ENCODE peak calls at places on chromosome 20, in six cellular contexts. H is spleen, D is upper lobe of left lung, R is ovary, N is uterus, P is lower leg skin. M is an unnamed sample.

GRCh38 chr20:52783769-52784168 is 188.4 kb upstream of the TSHZ2 start:
- DNase-seq in H (no peak), D (no peak), R (no peak), N (no peak), P (no peak), M (no peak)

GRCh38 chr20:35954907-35955251 is 577 bp upstream of the SCAND1 start:
- DNase-seq in H (no peak), D (no peak), R (no peak), N (no peak), P (no peak), M (no peak)

GRCh38 chr20:62651285-62652021 is 9.2 kb downstream of the SLCO4A1 start:
- DNase-seq in H (peak), D (peak), R (peak), N (peak), P (peak), M (peak)

GRCh38 chr20:37518059-37518458 is 3.0 kb upstream of the NNAT start:
- DNase-seq in H (no peak), D (no peak), R (no peak), N (no peak), P (no peak), M (no peak)

GRCh38 chr20:4082406-4083102 is 67.2 kb upstream of the RNF24 start:
- DNase-seq in H (peak), D (peak), R (no peak), N (no peak), P (peak), M (no peak)

GRCh38 chr20:54229566-54229965 is 21.7 kb downstream of the PFDN4 start:
- DNase-seq in H (no peak), D (no peak), R (no peak), N (no peak), P (no peak), M (no peak)

GRCh38 chr20:15267935-15268334 is 930.5 kb upstream of the FLRT3 start:
- DNase-seq in H (no peak), D (no peak), R (no peak), N (no peak), P (no peak), M (no peak)

GRCh38 chr20:52001999-52002666 is 189.4 kb downstream of the ZFP64 start:
- DNase-seq in H (no peak), D (no peak), R (no peak), N (no peak), P (no peak), M (no peak)

GRCh38 chr20:20237093-20237959 is 130.6 kb upstream of the INSM1 start:
- DNase-seq in H (no peak), D (no peak), R (no peak), N (no peak), P (peak), M (no peak)

GRCh38 chr20:59515013-59515905 is 89.1 kb upstream of the PHACTR3 start:
- DNase-seq in H (no peak), D (peak), R (peak), N (peak), P (peak), M (no peak)

GRCh38 chr20:50528804-50529351 is 18.7 kb downstream of the PTPN1 start:
- DNase-seq in H (no peak), D (no peak), R (no peak), N (no peak), P (no peak), M (no peak)

GRCh38 chr20:13119583-13119982 is 101.5 kb upstream of the ISM1 start:
- DNase-seq in H (no peak), D (no peak), R (no peak), N (peak), P (peak), M (no peak)

GRCh38 chr20:51062065-51062464 is 39.2 kb upstream of the KCNG1 start:
- DNase-seq in H (no peak), D (no peak), R (no peak), N (no peak), P (no peak), M (no peak)

GRCh38 chr20:52103469-52103910 is 88.1 kb downstream of the ZFP64 start:
- DNase-seq in H (no peak), D (no peak), R (no peak), N (no peak), P (peak), M (no peak)

GRCh38 chr20:7113577-7114466 is 346.3 kb downstream of the BMP2 start:
- DNase-seq in H (no peak), D (no peak), R (no peak), N (no peak), P (no peak), M (no peak)

GRCh38 chr20:39813190-39813829 is 851.2 kb downstream of the DHX35 start:
- DNase-seq in H (no peak), D (no peak), R (no peak), N (no peak), P (no peak), M (no peak)

GRCh38 chr20:15359056-15359455 is 1021.6 kb upstream of the FLRT3 start:
- DNase-seq in H (no peak), D (no peak), R (no peak), N (no peak), P (no peak), M (no peak)

GRCh38 chr20:38293490-38294333 is 10.2 kb upstream of the BPI start:
- DNase-seq in H (no peak), D (no peak), R (no peak), N (no peak), P (no peak), M (no peak)

GRCh38 chr20:51667002-51667408 is 101.2 kb downstream of the ATP9A start:
- DNase-seq in H (peak), D (no peak), R (no peak), N (no peak), P (no peak), M (no peak)

GRCh38 chr20:43752561-43753301 is 25.9 kb upstream of the GTSF1L start:
- DNase-seq in H (peak), D (peak), R (no peak), N (no peak), P (peak), M (no peak)
- TF ChIP-seq POLR2A in H (no peak), D (no peak), R (no peak), N (no peak), P (no peak), M (no peak)

GRCh38 chr20:46006031-46006430 is 2.7 kb upstream of the MMP9 start:
- DNase-seq in H (no peak), D (no peak), R (no peak), N (no peak), P (no peak), M (no peak)

GRCh38 chr20:46004813-46005505 is 3.7 kb upstream of the MMP9 start:
- DNase-seq in H (peak), D (peak), R (no peak), N (no peak), P (no peak), M (peak)

GRCh38 chr20:46002008-46002407 is 6.7 kb upstream of the MMP9 start:
- DNase-seq in H (no peak), D (no peak), R (no peak), N (no peak), P (no peak), M (no peak)

GRCh38 chr20:46001498-46001897 is 7.2 kb upstream of the MMP9 start:
- DNase-seq in H (no peak), D (no peak), R (no peak), N (no peak), P (no peak), M (no peak)

DNA sequence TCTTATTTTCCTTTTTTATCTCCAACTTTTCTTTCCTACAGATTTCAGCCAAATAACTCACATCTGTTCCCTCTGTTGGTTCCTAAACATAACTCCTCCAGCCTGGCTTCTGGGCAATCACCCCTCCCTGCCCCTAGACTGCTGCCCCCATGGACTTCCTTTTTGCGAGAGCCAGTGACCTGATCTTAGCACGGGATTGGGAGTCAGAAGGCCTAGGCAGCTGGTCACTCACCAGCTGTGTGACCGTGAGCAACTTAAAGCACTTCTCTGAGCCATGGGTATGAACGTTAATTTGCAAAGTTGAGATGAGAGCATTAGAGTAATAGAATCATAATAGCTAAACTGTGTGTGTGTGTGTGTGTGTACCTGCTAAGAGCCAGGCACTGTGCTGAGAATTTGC is 4.5 kb upstream of the MMP9 start:
- DNase-seq in H (no peak), D (peak), R (no peak), N (no peak), P (no peak), M (peak)
- H3K4me3 ChIP-seq in H (no peak), D (no peak), R (no peak), N (no peak), P (no peak), M (no peak)

DNA sequence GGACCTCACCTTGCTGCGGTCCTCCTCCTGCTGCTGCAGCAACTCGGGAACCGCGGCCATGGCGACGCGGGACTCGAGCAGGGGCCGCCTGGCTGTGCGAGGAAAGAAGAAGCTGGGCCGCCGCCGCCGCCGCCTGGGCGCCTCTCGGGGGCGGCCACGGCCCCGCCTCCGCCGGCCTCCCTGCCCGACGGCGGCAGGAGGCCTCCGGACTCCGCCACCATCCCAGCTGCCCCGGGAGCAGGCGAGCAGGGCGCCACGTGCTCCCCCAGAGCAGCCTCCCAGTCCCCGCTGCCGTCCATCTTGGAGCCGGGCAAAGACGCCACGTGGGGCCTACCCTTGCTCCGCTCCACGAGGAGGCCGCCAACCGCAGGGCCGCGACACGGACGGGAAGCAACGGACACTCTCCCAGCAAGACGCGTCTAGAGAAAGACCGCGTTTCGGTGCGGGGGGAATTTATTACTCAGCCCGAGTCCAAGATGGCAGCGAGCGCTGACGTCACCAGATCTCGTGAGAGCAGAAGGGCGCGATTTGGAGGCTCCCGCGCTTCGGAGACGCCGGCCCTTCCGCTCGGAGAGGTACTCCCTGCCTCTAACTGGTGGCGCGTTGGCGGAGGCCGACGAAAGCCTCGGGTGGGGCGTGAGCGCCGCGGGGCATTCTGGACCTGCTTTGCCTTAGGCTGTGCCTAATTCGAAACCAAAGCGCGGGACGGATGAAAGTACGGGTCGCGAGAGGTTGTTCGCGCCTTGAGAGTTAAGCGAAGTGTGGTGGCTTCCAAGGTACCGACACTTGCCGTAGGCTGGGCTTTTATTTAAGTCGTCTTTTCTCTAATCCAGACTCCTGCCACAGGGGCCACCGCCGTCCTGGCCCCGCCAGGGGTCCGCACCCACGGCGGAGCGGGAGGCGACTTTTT is at the start of the genes MGME1 and SNX5:
- DNase-seq in H (peak), D (peak), R (peak), N (peak), P (peak), M (peak)
- TF ChIP-seq POLR2A in H (peak), D (no peak), R (no peak), N (peak), P (no peak), M (peak)

DNA sequence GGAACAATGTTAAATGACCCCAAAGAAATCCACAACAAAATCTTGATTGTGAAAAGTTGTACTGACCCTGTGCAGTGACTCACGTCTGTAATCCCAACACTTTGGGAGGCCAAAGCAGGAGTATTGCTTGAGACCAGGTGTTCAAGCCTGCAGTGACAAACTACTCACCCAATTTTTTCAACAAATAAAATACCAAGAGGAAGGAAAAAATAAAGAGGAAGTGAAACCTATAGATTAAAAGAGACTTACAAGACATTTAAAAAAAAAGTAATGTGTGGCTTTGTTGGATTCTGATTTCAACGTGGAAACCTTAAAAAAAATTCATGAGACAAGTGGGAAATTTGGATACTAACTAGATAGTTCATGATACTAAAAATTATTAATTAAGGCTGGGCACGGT is 31.9 kb downstream of the GINS1 start:
- DNase-seq in H (no peak), D (no peak), R (no peak), N (no peak), P (no peak), M (no peak)
- H3K4me3 ChIP-seq in H (no peak), D (no peak), R (no peak), N (no peak), P (no peak), M (no peak)

GRCh38 chr20:32762754-32763201 is 593 bp downstream of the DNMT3B start:
- DNase-seq in H (no peak), D (no peak), R (no peak), N (no peak), P (no peak), M (no peak)

GRCh38 chr20:32764000-32764960 is 2.1 kb downstream of the DNMT3B start:
- DNase-seq in H (no peak), D (no peak), R (no peak), N (no peak), P (no peak), M (no peak)

GRCh38 chr20:32763202-32763999 is 1.2 kb downstream of the DNMT3B start:
- DNase-seq in H (peak), D (no peak), R (no peak), N (no peak), P (no peak), M (no peak)

GRCh38 chr20:32761417-32761830 is 761 bp upstream of the DNMT3B start:
- DNase-seq in H (no peak), D (no peak), R (no peak), N (no peak), P (no peak), M (no peak)

DNA sequence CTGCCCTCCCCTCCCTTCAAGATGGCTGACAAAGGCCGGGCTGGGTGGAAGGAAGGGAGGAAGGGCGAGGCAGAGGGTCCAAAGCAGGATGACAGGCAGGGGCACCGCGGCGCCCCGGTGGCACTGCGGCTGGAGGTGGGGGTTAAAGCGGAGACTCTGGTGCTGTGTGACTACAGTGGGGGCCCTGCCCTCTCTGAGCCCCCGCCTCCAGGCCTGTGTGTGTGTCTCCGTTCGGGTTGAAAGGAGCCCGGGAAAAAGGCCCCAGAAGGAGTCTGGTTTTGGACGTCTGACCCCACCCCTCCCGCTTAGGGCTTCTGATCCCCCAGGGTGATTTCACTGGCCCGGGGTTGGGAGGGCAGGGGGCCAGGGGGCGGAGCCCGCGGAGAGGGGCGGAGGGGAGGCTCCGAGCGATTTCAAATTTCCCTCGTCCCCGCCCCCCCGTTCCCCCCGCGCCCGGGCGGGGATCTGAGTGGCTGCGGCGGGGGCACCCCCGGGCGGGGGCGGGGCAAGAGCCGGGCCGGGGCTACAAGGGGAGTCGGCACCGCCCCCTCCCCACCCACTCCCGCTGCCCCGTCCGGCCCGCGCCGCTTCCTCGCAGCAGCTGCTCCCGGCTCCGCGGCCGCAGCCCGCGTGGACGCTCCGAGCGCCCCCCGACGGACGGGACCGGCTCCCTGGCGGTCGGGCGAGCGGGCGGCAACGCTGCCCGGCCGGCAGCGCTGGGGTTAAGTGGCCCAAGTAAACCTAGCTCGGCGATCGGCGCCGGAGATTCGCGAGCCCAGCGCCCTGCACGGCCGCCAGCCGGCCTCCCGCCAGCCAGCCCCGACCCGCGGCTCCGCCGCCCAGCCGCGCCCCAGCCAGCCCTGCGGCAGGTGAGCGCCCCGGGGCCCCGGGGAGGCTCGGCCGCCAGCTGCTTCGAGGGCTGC is at the start of gene DNMT3B:
- DNase-seq in H (peak), D (peak), R (peak), N (peak), P (peak), M (peak)
- TF ChIP-seq POLR2A in H (no peak), D (no peak), R (no peak), N (no peak), P (no peak), M (no peak)

GRCh38 chr20:2145376-2145775 is 43.7 kb downstream of the STK35 start:
- DNase-seq in H (no peak), D (no peak), R (no peak), N (no peak), P (no peak), M (no peak)

GRCh38 chr20:2149507-2149906 is 47.9 kb downstream of the STK35 start:
- DNase-seq in H (peak), D (no peak), R (no peak), N (no peak), P (no peak), M (no peak)

GRCh38 chr20:2146080-2146867 is 44.6 kb downstream of the STK35 start:
- DNase-seq in H (peak), D (no peak), R (peak), N (no peak), P (no peak), M (no peak)

GRCh38 chr20:2151805-2152727 is 50.4 kb downstream of the STK35 start:
- DNase-seq in H (peak), D (peak), R (no peak), N (peak), P (no peak), M (no peak)

GRCh38 chr20:2150660-2151059 is 49.0 kb downstream of the STK35 start:
- DNase-seq in H (peak), D (no peak), R (no peak), N (no peak), P (no peak), M (no peak)
- H3K4me3 ChIP-seq in H (no peak), D (no peak), R (no peak), N (no peak), P (no peak), M (no peak)

DNA sequence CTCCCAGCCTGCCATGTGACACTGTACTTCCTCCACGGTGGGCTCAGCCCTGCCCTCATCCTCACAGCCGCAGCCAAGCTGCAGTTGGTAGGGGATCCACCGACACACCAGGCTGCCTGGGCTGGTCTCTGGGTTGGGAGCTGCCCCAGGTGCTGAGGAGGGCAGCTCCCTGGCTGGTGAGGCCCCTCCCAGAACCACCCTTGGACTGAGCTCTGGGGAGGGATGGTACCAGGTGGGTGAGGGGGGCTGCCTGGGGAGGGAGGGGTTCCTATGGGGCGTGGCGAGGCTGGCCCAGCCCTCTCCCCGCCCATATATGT is 183 bp upstream of the TNFRSF6B start:
- DNase-seq in H (peak), D (no peak), R (no peak), N (no peak), P (no peak), M (no peak)
- TF ChIP-seq POLR2A in H (no peak), D (no peak), R (no peak), N (no peak), P (no peak), M (no peak)

M was measured in gastrocnemius medialis.